ENCODE peak calls at places on chromosomes 5 and 9, in eight cellular contexts. Q is HEK293T; Y is DMS 273 treated with DMSO at 0.1 percent for 48 hours; L is NCI-H774; I is activated CD4-positive, CD25-positive, alpha-beta regulatory T cell; M is activated T-helper 1 cell treated with Interleukin-2 at 50 U/mL for 16 hours; B is activated CD8-positive, alpha-beta memory T cell treated with anti-CD3 and anti-CD28 coated beads for 4 hours; C is amniotic epithelial cell. N is an unnamed sample.

GRCh38 chr9:127567119-127567897 is 44.8 kb upstream of the STXBP1 start:
- DNase-seq in B (no peak), L (no peak), M (no peak), I (no peak), C (no peak), Q (no peak), Y (no peak), N (no peak)

GRCh38 chr9:131667576-131667975 is 72.3 kb downstream of the RAPGEF1 start:
- DNase-seq in C (no peak), Y (no peak), Q (no peak), I (peak), M (no peak), B (no peak), L (no peak), N (no peak)

GRCh38 chr9:13088734-13089427 is 190.6 kb downstream of the MPDZ start:
- DNase-seq in M (no peak), Y (peak), Q (peak), L (peak), I (no peak), B (no peak), C (peak), N (peak)

GRCh38 chr9:98168952-98169488 is 23.4 kb downstream of the CORO2A start:
- DNase-seq in M (peak), Y (no peak), Q (no peak), L (no peak), I (no peak), B (no peak), C (peak), N (peak)

GRCh38 chr9:137159105-137160053 is 10.5 kb downstream of the LRRC26 start:
- DNase-seq in M (no peak), C (no peak), Y (no peak), B (no peak), Q (no peak), L (no peak), I (no peak), N (no peak)

GRCh38 chr5:756865-757345 is 27.6 kb downstream of the ZDHHC11B start:
- DNase-seq in C (no peak), M (no peak), B (no peak), L (no peak), Q (no peak), I (no peak), Y (no peak), N (no peak)

GRCh38 chr5:109558364-109558763 is 131.4 kb upstream of the MAN2A1 start:
- DNase-seq in C (no peak), L (no peak), Y (no peak), B (no peak), M (no peak), I (no peak), Q (no peak), N (no peak)

GRCh38 chr5:65699338-65699737 is 22.6 kb downstream of the SGTB start:
- DNase-seq in M (no peak), Y (no peak), B (no peak), L (no peak), C (no peak), Q (no peak), I (no peak), N (no peak)

GRCh38 chr5:148311516-148311915 is 707 bp upstream of the SPINK7 start:
- DNase-seq in I (no peak), C (no peak), M (no peak), Q (no peak), L (no peak), B (no peak), Y (no peak), N (no peak)